ENCODE peak calls at places on chromosomes 5 and 9, in five cellular contexts. V is CD4-positive, CD25-positive, alpha-beta regulatory T cell; O is GM12891; F is right cardiac atrium; Q is memory B cell. U is an unnamed sample.

GRCh38 chr9:134571946-134572914 is 69.4 kb upstream of the COL5A1 start:
- DNase-seq in Q (no peak), O (no peak), F (no peak), V (peak; percentile 9), U (no peak)

GRCh38 chr9:69122391-69123141 is 51.5 kb upstream of the TJP2 start:
- DNase-seq in O (peak; percentile 25), V (peak; percentile 54), F (no peak), Q (no peak), U (no peak)

GRCh38 chr5:8788246-8788645 is 757.6 kb downstream of the SEMA5A start:
- DNase-seq in Q (no peak), V (no peak), F (no peak), O (no peak), U (no peak)

GRCh38 chr9:132681561-132681960 is 11.3 kb downstream of the GTF3C4 start:
- DNase-seq in F (no peak), Q (no peak), O (no peak), V (no peak), U (no peak)

GRCh38 chr9:126491256-126491879 is 122.4 kb upstream of the LMX1B start:
- DNase-seq in Q (peak; percentile 56), V (peak; percentile 73), F (peak; percentile 30), O (no peak), U (peak; percentile 12)

GRCh38 chr5:178323961-178324360 is 91.4 kb upstream of the PHYKPL start:
- DNase-seq in Q (no peak), O (no peak), F (peak; percentile 31), V (no peak), U (no peak)

GRCh38 chr9:136129176-136129575 is 10.5 kb upstream of the TMEM250 start:
- DNase-seq in Q (no peak), O (no peak), V (no peak), F (peak; percentile 31), U (no peak)

GRCh38 chr5:180557201-180557809 is 34.0 kb downstream of the SCGB3A1 start:
- DNase-seq in V (peak; percentile 34), Q (no peak), F (no peak), O (no peak), U (no peak)

GRCh38 chr5:160628295-160629006 is 206.8 kb downstream of the PTTG1 start:
- DNase-seq in Q (no peak), O (no peak), V (no peak), F (peak; percentile 31), U (no peak)

GRCh38 chr5:157294692-157295091 is 28.8 kb downstream of the CYFIP2 start:
- DNase-seq in F (no peak), V (no peak), O (no peak), Q (no peak), U (no peak)

GRCh38 chr9:124254261-124254682 is 3.5 kb upstream of the NEK6 start:
- DNase-seq in Q (no peak), F (no peak), O (peak; percentile 46), V (peak; percentile 17), U (no peak)

GRCh38 chr5:168114444-168115017 is 176.9 kb upstream of the WWC1 start:
- DNase-seq in F (peak; percentile 42), O (peak; percentile 33), V (peak; percentile 6), Q (no peak), U (no peak)

GRCh38 chr9:87107072-87107471 is 159.8 kb upstream of the GAS1 start:
- DNase-seq in Q (no peak), V (no peak), O (no peak), F (no peak), U (peak; percentile 55)

U was measured in kidney epithelial cell.